ENCODE peak calls at places on chromosomes 2 and 18, in six cellular contexts. J, W, N, R, P and F are unnamed samples.

GRCh38 chr18:69109686-69110085 is 291.0 kb upstream of the DOK6 start:
- DNase-seq in J (no peak), R (no peak), N (no peak), P (no peak), W (no peak), F (no peak)

GRCh38 chr2:27955762-27956161 is 65.2 kb downstream of the BABAM2 start:
- DNase-seq in R (no peak), N (no peak), J (no peak), P (no peak), W (no peak), F (no peak)

GRCh38 chr2:122029456-122029855 is 274.0 kb downstream of the TSN start:
- DNase-seq in W (no peak), P (no peak), N (no peak), J (no peak), R (no peak), F (no peak)

GRCh38 chr2:188623995-188624643 is 332.4 kb downstream of the GULP1 start:
- DNase-seq in R (no peak), J (no peak), P (no peak), W (no peak), N (no peak), F (no peak)

GRCh38 chr2:46184794-46185583 is 112.2 kb upstream of the EPAS1 start:
- DNase-seq in P (no peak), W (no peak), R (no peak), J (no peak), N (no peak), F (no peak)

GRCh38 chr18:79679552-79680099 is at the start of gene CTDP1:
- DNase-seq in R (peak), J (peak), N (peak), P (peak), W (peak), F (peak)

GRCh38 chr2:159968282-159968900 is 94.0 kb downstream of the PLA2R1 start:
- DNase-seq in W (no peak), P (no peak), R (no peak), J (peak), N (peak), F (peak)

GRCh38 chr18:77131100-77131651 is 1.4 kb downstream of the MBP start:
- DNase-seq in P (peak), R (no peak), N (no peak), J (peak), W (no peak), F (peak)

GRCh38 chr2:5453648-5454390 is 238.4 kb upstream of the SOX11 start:
- DNase-seq in R (no peak), J (no peak), N (no peak), P (no peak), W (no peak), F (no peak)